ENCODE peak calls at places on chromosomes 7 and 10, in seven cellular contexts. W is anterior cingulate cortex; G is effector memory CD4-positive, alpha-beta T cell; M is Calu3; U is GM20000; P is stimulated activated CD8-positive, alpha-beta memory T cell treated with anti-CD3 and anti-CD28 coated beads, Interleukin-12 subunit alpha, Interleukin-12 subunit beta, amount 100 ng/mL, for 1 hour; R is left cardiac atrium. V is an unnamed sample.

GRCh38 chr7:71465741-71466189 is 333.8 kb downstream of the GALNT17 start:
- DNase-seq in W (no peak), G (no peak), M (no peak), U (no peak), P (no peak), R (no peak), V (no peak)

GRCh38 chr7:101303102-101303701 is 18.4 kb downstream of the IFT22 start:
- DNase-seq in W (no peak), G (no peak), M (no peak), U (no peak), P (no peak), R (no peak), V (no peak)

GRCh38 chr7:80393786-80394185 is 118.1 kb downstream of the GNAT3 start:
- DNase-seq in W (no peak), G (no peak), M (no peak), U (no peak), P (no peak), R (no peak), V (no peak)

GRCh38 chr10:71213127-71213616 is 802 bp downstream of the UNC5B start:
- DNase-seq in W (no peak), G (no peak), M (peak), U (peak), P (no peak), R (peak), V (peak)

GRCh38 chr7:7554021-7554432 is 12.7 kb upstream of the MIOS start:
- DNase-seq in W (no peak), G (no peak), M (no peak), U (no peak), P (no peak), R (no peak), V (peak)

GRCh38 chr10:114499630-114500190 is 95.4 kb upstream of the AFAP1L2 start:
- DNase-seq in W (no peak), G (no peak), M (no peak), U (peak), P (no peak), R (no peak), V (no peak)

GRCh38 chr7:75887669-75888369 is 9.0 kb downstream of the RHBDD2 start:
- DNase-seq in W (no peak), G (no peak), M (no peak), U (no peak), P (no peak), R (no peak), V (no peak)

GRCh38 chr7:159169391-159169790 is 24.7 kb upstream of the VIPR2 start:
- DNase-seq in W (no peak), G (no peak), M (no peak), U (no peak), P (no peak), R (no peak), V (no peak)

GRCh38 chr7:81114682-81115081 is 195.8 kb upstream of the SEMA3C start:
- DNase-seq in W (no peak), G (no peak), M (no peak), U (no peak), P (no peak), R (no peak), V (peak)

GRCh38 chr7:128211626-128212025 is 29.5 kb upstream of the LEP start:
- DNase-seq in W (no peak), G (no peak), M (peak), U (no peak), P (no peak), R (no peak), V (no peak)

GRCh38 chr10:63264852-63265617 is 131.9 kb downstream of the NRBF2 start:
- DNase-seq in W (no peak), G (peak), M (peak), U (peak), P (peak), R (no peak), V (peak)

GRCh38 chr10:109205929-109206585 is 717.3 kb downstream of the XPNPEP1 start:
- DNase-seq in W (no peak), G (no peak), M (no peak), U (no peak), P (no peak), R (no peak), V (peak)

GRCh38 chr10:87658383-87658795 is 1.3 kb upstream of the PAPSS2 start:
- DNase-seq in W (no peak), G (no peak), M (no peak), U (no peak), P (no peak), R (no peak), V (no peak)

GRCh38 chr7:36726806-36727503 is 2.7 kb upstream of the AOAH start:
- DNase-seq in W (no peak), G (no peak), M (no peak), U (no peak), P (no peak), R (no peak), V (no peak)

GRCh38 chr10:12417341-12417740 is 68.0 kb downstream of the CAMK1D start:
- DNase-seq in W (no peak), G (no peak), M (no peak), U (no peak), P (no peak), R (peak), V (no peak)

GRCh38 chr7:47358944-47359588 is 222.8 kb downstream of the TNS3 start:
- DNase-seq in W (no peak), G (no peak), M (no peak), U (no peak), P (no peak), R (no peak), V (no peak)

V was measured in AG10803.